ENCODE peak calls at places on chromosomes 3 and 15, in nine cellular contexts. O is sigmoid colon, X is RWPE1, Y is bronchial epithelial cell, U is ovary, S is fibroblast of the aortic adventitia, W is AG10803, C is glutamatergic neuron, T is left lung. Z is an unnamed sample.

GRCh38 chr3:33940149-33940548 is 141.7 kb downstream of the PDCD6IP start:
- DNase-seq in O (no peak), X (peak; percentile 45), Y (peak; percentile 98), U (no peak), S (peak; percentile 12), W (no peak), C (no peak), T (no peak), Z (peak; percentile 34)

GRCh38 chr3:55936549-55937052 is 449.5 kb upstream of the WNT5A start:
- DNase-seq in O (no peak), X (no peak), Y (no peak), U (no peak), S (no peak), W (no peak), C (no peak), T (no peak), Z (no peak)

GRCh38 chr15:78634251-78635145 is 6.5 kb downstream of the CHRNB4 start:
- DNase-seq in O (no peak), X (no peak), Y (no peak), U (no peak), S (no peak), W (no peak), C (peak; percentile 66), T (no peak), Z (no peak)

GRCh38 chr15:52620496-52620895 is 51.7 kb upstream of the ARPP19 start:
- DNase-seq in O (no peak), X (no peak), Y (no peak), U (no peak), S (no peak), W (no peak), C (no peak), T (no peak), Z (no peak)

GRCh38 chr15:69508659-69509058 is 56.0 kb downstream of the RPLP1 start:
- DNase-seq in O (no peak), X (no peak), Y (no peak), U (no peak), S (peak; percentile 19), W (no peak), C (no peak), T (no peak), Z (no peak)

GRCh38 chr3:168251371-168251770 is 155.6 kb upstream of the GOLIM4 start:
- DNase-seq in O (no peak), X (no peak), Y (no peak), U (no peak), S (no peak), W (no peak), C (no peak), T (no peak), Z (no peak)

GRCh38 chr3:127610105-127610504 is 11.9 kb downstream of the MCM2 start:
- DNase-seq in O (no peak), X (no peak), Y (peak; percentile 18), U (no peak), S (no peak), W (peak; percentile 31), C (no peak), T (no peak), Z (no peak)

GRCh38 chr3:118955914-118956556 is 78.6 kb downstream of the IGSF11 start:
- DNase-seq in O (no peak), X (no peak), Y (no peak), U (no peak), S (no peak), W (no peak), C (no peak), T (no peak), Z (no peak)

GRCh38 chr3:49461443-49462171 is 8.5 kb upstream of the DAG1 start:
- DNase-seq in O (no peak), X (no peak), Y (peak; percentile 33), U (no peak), S (peak; percentile 60), W (no peak), C (no peak), T (no peak), Z (no peak)

GRCh38 chr3:81549388-81549787 is 212.1 kb downstream of the GBE1 start:
- DNase-seq in O (no peak), X (no peak), Y (no peak), U (no peak), S (peak; percentile 27), W (no peak), C (no peak), T (no peak), Z (no peak)

GRCh38 chr15:51089699-51090098 is 5.0 kb downstream of the TNFAIP8L3 start:
- DNase-seq in O (no peak), X (no peak), Y (no peak), U (no peak), S (peak; percentile 73), W (peak; percentile 42), C (no peak), T (no peak), Z (no peak)

GRCh38 chr15:86879250-86880229 is 799.9 kb downstream of the AGBL1 start:
- DNase-seq in O (no peak), X (no peak), Y (no peak), U (no peak), S (no peak), W (peak; percentile 3), C (no peak), T (no peak), Z (no peak)

GRCh38 chr3:179074656-179075055 is 3.0 kb upstream of the ZMAT3 start:
- DNase-seq in O (no peak), X (no peak), Y (no peak), U (no peak), S (no peak), W (no peak), C (no peak), T (no peak), Z (no peak)

GRCh38 chr15:25327671-25328070 is 111.2 kb downstream of the UBE3A start:
- DNase-seq in O (no peak), X (no peak), Y (no peak), U (no peak), S (no peak), W (no peak), C (no peak), T (no peak), Z (no peak)

GRCh38 chr3:10162147-10162546 is 2.6 kb upstream of the IRAK2 start:
- DNase-seq in O (no peak), X (no peak), Y (no peak), U (no peak), S (no peak), W (no peak), C (no peak), T (no peak), Z (no peak)

GRCh38 chr3:10157015-10157414 is 7.7 kb upstream of the IRAK2 start:
- DNase-seq in O (no peak), X (no peak), Y (no peak), U (no peak), S (no peak), W (no peak), C (no peak), T (no peak), Z (no peak)

GRCh38 chr3:10160346-10160745 is 4.4 kb upstream of the IRAK2 start:
- DNase-seq in O (no peak), X (no peak), Y (no peak), U (no peak), S (peak; percentile 68), W (peak; percentile 71), C (no peak), T (no peak), Z (no peak)

GRCh38 chr3:10164546-10165393 is at the start of gene IRAK2:
- DNase-seq in O (peak; percentile 90), X (peak; percentile 69), Y (no peak), U (peak; percentile 72), S (peak; percentile 48), W (peak; percentile 55), C (peak; percentile 81), T (peak; percentile 97), Z (peak; percentile 62)

GRCh38 chr3:10160925-10161324 is 3.8 kb upstream of the IRAK2 start:
- DNase-seq in O (no peak), X (no peak), Y (no peak), U (no peak), S (no peak), W (no peak), C (no peak), T (no peak), Z (no peak)
- TF ChIP-seq CTCF in O (no peak), X (no peak), Y (no peak), U (no peak), S (no peak), W (no peak), C (no peak), T (no peak), Z (no peak)

GRCh38 chr3:102745881-102746280 is 311.1 kb downstream of the ZPLD1 start:
- DNase-seq in O (no peak), X (no peak), Y (peak; percentile 9), U (no peak), S (no peak), W (peak; percentile 12), C (no peak), T (no peak), Z (no peak)
- TF ChIP-seq CTCF in O (no peak), X (no peak), Y (no peak), U (no peak), S (no peak), W (peak; percentile 42), C (no peak), T (no peak), Z (no peak)

DNA sequence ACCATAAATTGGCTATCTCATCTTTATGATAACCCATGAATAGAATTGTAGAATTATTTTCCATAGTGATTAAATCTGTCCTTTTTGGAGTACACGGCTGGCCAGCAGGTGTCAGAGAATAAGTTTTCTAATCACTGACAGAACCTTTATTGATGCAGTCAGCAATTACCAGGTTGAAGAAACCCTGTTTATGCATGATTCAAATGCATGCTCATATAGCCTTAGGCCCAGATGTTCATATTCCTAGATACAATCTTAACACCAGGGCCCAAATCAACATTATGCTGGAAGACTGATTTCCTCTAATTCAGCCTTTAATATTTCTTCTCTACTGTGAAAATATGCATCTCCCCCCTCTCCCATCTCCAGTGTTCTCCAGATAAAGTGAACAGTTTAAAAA is 243.5 kb upstream of the DCBLD2 start:
- DNase-seq in O (no peak), X (no peak), Y (peak; percentile 13), U (no peak), S (no peak), W (no peak), C (no peak), T (no peak), Z (no peak)
- TF ChIP-seq CTCF in O (no peak), X (no peak), Y (no peak), U (no peak), S (no peak), W (no peak), C (no peak), T (no peak), Z (no peak)

DNA sequence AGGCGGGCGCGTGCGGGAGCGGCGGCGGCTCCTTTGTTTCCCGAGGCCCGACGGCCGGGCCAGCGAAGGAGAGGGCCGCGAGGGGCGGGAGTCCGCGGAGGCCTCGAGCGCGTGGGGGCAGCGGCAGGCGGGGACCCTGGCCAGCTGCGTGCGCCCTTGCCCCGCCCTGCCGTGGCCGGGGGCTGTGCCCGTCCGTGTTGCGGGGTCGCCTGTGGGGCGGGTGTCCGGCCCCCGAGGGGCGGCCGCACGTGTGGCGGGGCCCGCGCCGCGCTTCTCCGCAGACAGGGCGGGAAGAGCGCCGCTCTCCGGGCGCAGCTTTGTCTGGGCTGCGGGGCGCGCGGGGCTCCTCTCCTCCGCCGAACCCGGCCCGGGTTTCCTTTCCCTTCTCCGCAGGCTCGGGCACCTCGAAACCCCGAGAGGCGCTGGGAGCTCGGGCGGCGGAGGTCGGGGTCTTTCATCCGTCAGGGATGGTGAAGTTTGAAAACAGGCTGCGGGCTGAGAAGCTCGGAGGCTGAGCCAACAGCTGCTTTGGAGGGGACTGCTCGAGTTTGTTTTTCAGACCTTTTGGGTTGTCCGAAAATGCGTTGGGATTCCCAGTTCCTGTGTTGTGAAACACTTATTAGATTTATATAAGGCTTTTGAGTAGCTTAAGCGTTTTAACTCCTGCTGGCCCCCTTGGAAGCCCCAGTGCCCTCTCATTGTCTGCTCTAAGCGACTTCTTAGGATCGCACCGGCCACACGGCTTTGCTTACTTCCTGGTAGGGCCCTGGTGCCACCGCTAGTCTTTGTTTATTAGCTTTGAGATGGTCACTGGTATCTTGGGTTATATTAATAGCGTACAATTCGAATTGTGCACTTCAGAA is 817 bp downstream of the USP3 start:
- DNase-seq in O (peak; percentile 82), X (no peak), Y (peak; percentile 45), U (peak; percentile 70), S (peak; percentile 58), W (peak; percentile 62), C (peak; percentile 64), T (peak; percentile 90), Z (peak; percentile 68)
- TF ChIP-seq CTCF in O (peak; percentile 53), X (peak; percentile 21), Y (peak; percentile 25), U (no peak), S (peak; percentile 46), W (peak; percentile 34), C (peak; percentile 15), T (peak; percentile 25), Z (no peak)

Z was measured in activated CD8-positive, alpha-beta T cell treated with anti-CD3 and anti-CD28 coated beads for 36 hours.